ENCODE peak calls at places on chromosomes 5 and 9, in four cellular contexts. M, X, Q and W are unnamed samples.

GRCh38 chr5:176740131-176740701 is 70.1 kb upstream of the UNC5A start:
- DNase-seq in X (no peak), M (peak; percentile 48), Q (no peak), W (no peak)

GRCh38 chr5:44827681-44828080 is 18.9 kb downstream of the MRPS30 start:
- DNase-seq in X (no peak), M (no peak), Q (no peak), W (no peak)

GRCh38 chr9:21804336-21804735 is 1.9 kb downstream of the MTAP start:
- DNase-seq in X (no peak), Q (no peak), M (no peak), W (no peak)

GRCh38 chr9:16425572-16425971 is 444.9 kb downstream of the BNC2 start:
- DNase-seq in X (no peak), Q (no peak), M (no peak), W (no peak)

GRCh38 chr9:87569008-87569908 is 71.6 kb downstream of the DAPK1 start:
- DNase-seq in Q (no peak), X (no peak), M (no peak), W (no peak)

GRCh38 chr5:38797838-38798237 is 48.0 kb upstream of the OSMR start:
- DNase-seq in X (no peak), Q (no peak), M (no peak), W (no peak)

GRCh38 chr9:108565651-108566378 is 290.0 kb downstream of the ACTL7B start:
- DNase-seq in X (no peak), Q (no peak), M (peak; percentile 68), W (no peak)

GRCh38 chr5:7412369-7412768 is 16.4 kb downstream of the ADCY2 start:
- DNase-seq in Q (no peak), M (no peak), X (no peak), W (no peak)

GRCh38 chr5:123502120-123502519 is 9.9 kb upstream of the CSNK1G3 start:
- DNase-seq in M (no peak), X (no peak), Q (no peak), W (no peak)

GRCh38 chr9:31799953-31800609 is 584.4 kb upstream of the ACO1 start:
- DNase-seq in X (no peak), Q (no peak), M (no peak), W (no peak)

GRCh38 chr9:76676857-76677256 is 87.4 kb upstream of the PCA3 start:
- DNase-seq in X (no peak), M (no peak), Q (no peak), W (no peak)

GRCh38 chr5:115842089-115842881 is 550 bp downstream of the AP3S1 start:
- DNase-seq in X (no peak), M (no peak), Q (no peak), W (no peak)

GRCh38 chr9:111147021-111147420 is 108.8 kb upstream of the LPAR1 start:
- DNase-seq in M (no peak), X (no peak), Q (no peak), W (no peak)

GRCh38 chr9:127015926-127016512 is 101.4 kb downstream of the RALGPS1 start:
- DNase-seq in M (no peak), X (no peak), Q (no peak), W (no peak)

GRCh38 chr9:108552459-108553040 is 303.2 kb downstream of the ACTL7B start:
- DNase-seq in X (no peak), Q (no peak), M (no peak), W (no peak)

GRCh38 chr9:95920024-95920423 is 44.5 kb downstream of the ERCC6L2 start:
- DNase-seq in M (no peak), Q (no peak), X (no peak), W (no peak)

GRCh38 chr9:79638806-79639205 is 67.0 kb downstream of the TLE4 start:
- DNase-seq in X (no peak), M (no peak), Q (no peak), W (no peak)

GRCh38 chr9:114072181-114073140 is 5.6 kb downstream of the AMBP start:
- DNase-seq in Q (peak; percentile 75), X (peak; percentile 66), M (peak; percentile 91), W (no peak)

GRCh38 chr9:122948313-122948712 is 7.5 kb downstream of the RABGAP1 start:
- DNase-seq in Q (no peak), M (no peak), X (no peak), W (no peak)

GRCh38 chr9:99274511-99274910 is 52.4 kb downstream of the SEC61B start:
- DNase-seq in M (no peak), Q (no peak), X (no peak), W (no peak)

GRCh38 chr9:121318631-121319393 is 50.9 kb downstream of the GSN start:
- DNase-seq in X (peak; percentile 32), M (peak; percentile 63), Q (no peak), W (no peak)

GRCh38 chr5:176737001-176737745 is 73.2 kb upstream of the UNC5A start:
- DNase-seq in X (no peak), M (peak; percentile 42), Q (no peak), W (no peak)

GRCh38 chr9:104826109-104826775 is 62.3 kb downstream of the NIPSNAP3B start:
- DNase-seq in M (no peak), X (no peak), Q (no peak), W (no peak)

DNA sequence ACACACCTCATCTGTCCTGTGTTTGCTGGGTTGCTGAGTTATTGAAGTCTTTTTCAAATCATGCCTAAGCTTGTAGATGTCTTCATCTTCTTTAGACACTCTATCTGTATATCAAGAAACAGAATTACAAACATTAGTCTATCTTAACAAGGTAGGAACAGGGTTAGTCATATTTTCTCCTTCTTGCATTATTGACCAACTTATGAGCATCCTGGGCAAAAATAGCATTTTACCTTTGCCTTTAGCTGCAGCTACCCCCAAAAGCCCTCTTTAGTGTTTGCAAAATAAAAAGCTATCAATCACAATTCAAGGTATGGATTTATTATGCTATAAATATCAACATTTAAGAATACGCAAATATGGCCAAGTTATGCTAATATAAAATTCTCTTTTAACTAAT is 3.4 kb downstream of the PLK2 start:
- DNase-seq in Q (no peak), M (no peak), X (no peak), W (no peak)
- TF ChIP-seq CTCF in Q (no peak), M (no peak), X (no peak), W (no peak)

DNA sequence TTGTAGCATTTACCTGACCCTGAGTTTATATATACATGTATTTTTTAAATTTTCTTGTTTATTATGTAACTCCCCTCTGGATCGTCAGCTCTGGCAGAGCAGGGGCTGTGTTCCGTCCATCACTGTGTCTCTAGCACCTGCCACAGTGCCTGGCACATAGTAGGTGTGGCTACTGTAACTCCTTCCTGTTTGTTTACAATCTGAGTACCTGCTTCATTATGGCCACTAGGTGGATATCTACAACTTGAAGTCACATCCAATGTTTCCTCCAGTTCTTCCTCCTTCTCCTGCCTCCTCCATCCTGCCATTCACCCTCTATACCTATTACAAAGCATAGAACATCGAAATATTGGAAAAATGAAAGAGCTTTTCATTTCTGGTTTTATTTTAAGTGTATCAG is 14.2 kb upstream of the PPP1R2B start:
- DNase-seq in M (no peak), Q (no peak), X (no peak), W (no peak)
- TF ChIP-seq CTCF in M (no peak), Q (no peak), X (no peak), W (peak; percentile 17)

DNA sequence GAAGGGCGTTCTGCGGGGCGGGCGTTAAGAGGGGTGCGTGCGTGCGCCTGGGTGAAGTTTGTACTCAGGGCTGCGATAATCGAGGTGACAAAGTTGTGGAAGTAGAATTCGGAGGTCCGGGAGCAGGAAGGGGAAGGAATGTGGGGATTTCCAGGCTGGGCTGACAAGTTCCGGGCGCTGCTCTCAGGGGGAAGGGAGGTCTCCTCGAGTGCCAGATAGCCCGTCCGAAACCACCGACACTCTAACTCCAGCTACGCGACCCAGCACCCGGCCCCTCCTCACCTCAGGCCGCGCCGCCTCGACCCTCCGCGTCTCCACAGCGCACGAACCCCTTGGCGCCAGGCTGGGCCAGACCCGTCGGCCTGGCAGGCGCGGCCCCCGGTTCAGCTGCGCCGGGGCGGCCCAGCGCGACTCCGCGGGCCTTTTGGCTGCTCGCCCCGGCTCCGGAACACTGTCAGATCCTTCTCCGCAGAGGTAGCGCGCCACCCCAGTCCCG is at the start of gene IL6ST:
- DNase-seq in Q (peak; percentile 75), M (no peak), X (peak; percentile 75), W (peak; percentile 65)
- TF ChIP-seq CTCF in Q (no peak), M (no peak), X (no peak), W (no peak)

DNA sequence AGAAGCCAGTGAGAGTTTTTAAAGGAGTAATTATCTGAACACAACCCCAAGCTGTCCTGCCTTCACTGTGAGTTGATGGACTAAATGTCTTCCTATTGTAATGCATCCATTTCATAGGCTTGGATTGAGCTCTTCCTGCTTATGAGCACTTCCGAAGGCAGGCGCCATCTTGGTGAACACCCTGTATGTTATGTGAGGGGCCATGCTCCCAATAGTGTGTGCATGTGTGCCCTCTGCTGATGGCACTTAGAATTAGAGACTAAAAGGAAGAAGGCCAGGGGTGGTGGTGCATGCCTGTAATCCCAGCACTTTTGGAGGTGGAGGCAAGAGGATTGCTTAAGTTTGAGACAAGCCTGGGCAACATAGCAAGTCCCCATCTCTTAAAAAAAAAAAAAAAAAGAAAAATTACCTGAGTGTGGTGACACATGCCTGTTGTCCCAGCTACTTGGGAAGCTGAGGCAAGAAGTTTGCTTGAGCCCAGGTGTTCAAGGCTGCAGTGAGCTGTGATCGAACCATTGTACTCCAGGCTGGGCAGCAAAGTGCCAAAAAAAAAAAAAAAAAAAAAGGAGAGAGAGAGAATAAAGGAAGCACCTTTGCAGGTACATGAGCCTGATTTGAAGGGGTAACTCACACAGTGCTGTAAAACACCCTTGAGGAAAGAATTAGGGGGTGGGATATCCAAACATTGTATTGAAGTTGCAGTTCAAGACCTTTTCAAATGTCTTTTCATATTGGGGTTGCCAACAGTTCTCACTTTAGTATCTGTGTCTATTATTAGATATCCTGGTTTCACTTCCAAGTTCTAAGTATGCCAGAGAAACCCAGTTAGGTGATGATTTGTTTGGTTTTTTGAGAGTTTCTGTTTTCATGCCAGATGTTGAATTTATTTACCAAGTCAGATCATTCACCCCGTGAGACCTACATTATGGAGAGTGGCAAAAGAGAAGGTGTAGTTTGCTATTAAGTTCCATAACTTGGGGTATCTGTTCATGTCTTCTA is 64.8 kb downstream of the C9orf152 start:
- DNase-seq in M (no peak), Q (no peak), X (no peak), W (no peak)
- TF ChIP-seq CTCF in M (no peak), Q (no peak), X (peak; percentile 11), W (no peak)

GRCh38 chr9:71765693-71766092 is 2.6 kb downstream of the CEMIP2 start:
- DNase-seq in X (no peak), M (no peak), Q (no peak), W (no peak)

GRCh38 chr9:71767421-71768321 is 642 bp downstream of the CEMIP2 start:
- DNase-seq in X (no peak), Q (no peak), M (peak; percentile 67), W (no peak)

GRCh38 chr9:71766663-71767062 is 1.6 kb downstream of the CEMIP2 start:
- DNase-seq in Q (no peak), M (no peak), X (no peak), W (no peak)

GRCh38 chr9:71769175-71770165 is 1.2 kb upstream of the CEMIP2 start:
- DNase-seq in Q (peak; percentile 89), M (peak; percentile 94), X (peak; percentile 85), W (peak; percentile 58)

GRCh38 chr9:71768388-71769174 is at the start of gene CEMIP2:
- DNase-seq in Q (peak; percentile 88), M (peak; percentile 94), X (peak; percentile 92), W (peak; percentile 89)
- TF ChIP-seq CTCF in Q (no peak), M (peak; percentile 10), X (peak; percentile 40), W (peak; percentile 72)